ENCODE peak calls at places on chromosome 1, in ten cellular contexts. One of them, this sample, is unnamed.

GRCh38 chr1:150808851-150809250 is 791 bp upstream of the CTSK start:
- DNase-seq in stimulated activated naive CD8-positive, alpha-beta T cell treated with anti-CD3 and anti-CD28 coated beads, Interleukin-15, amount 100 ng/mL, for 72 hours: no peak
- DNase-seq in adrenal gland: no peak
- DNase-seq in NAMALWA: no peak
- DNase-seq in dorsolateral prefrontal cortex: no peak
- DNase-seq in RPMI8226: no peak
- DNase-seq in body of pancreas: no peak
- DNase-seq in Kasumi-1: no peak
- DNase-seq in AG08396: no peak
- DNase-seq in heart right ventricle: no peak
- DNase-seq in this sample: no peak

GRCh38 chr1:66758247-66758755 is 6.0 kb downstream of the DYNLT5 start:
- DNase-seq in stimulated activated naive CD8-positive, alpha-beta T cell treated with anti-CD3 and anti-CD28 coated beads, Interleukin-15, amount 100 ng/mL, for 72 hours: no peak
- DNase-seq in adrenal gland: no peak
- DNase-seq in NAMALWA: peak
- DNase-seq in dorsolateral prefrontal cortex: no peak
- DNase-seq in RPMI8226: peak
- DNase-seq in body of pancreas: no peak
- DNase-seq in Kasumi-1: peak
- DNase-seq in AG08396: no peak
- DNase-seq in heart right ventricle: peak
- DNase-seq in this sample: no peak

GRCh38 chr1:37954316-37954971 is 7.6 kb upstream of the INPP5B start:
- DNase-seq in stimulated activated naive CD8-positive, alpha-beta T cell treated with anti-CD3 and anti-CD28 coated beads, Interleukin-15, amount 100 ng/mL, for 72 hours: no peak
- DNase-seq in adrenal gland: no peak
- DNase-seq in NAMALWA: peak
- DNase-seq in dorsolateral prefrontal cortex: no peak
- DNase-seq in RPMI8226: no peak
- DNase-seq in body of pancreas: no peak
- DNase-seq in Kasumi-1: peak
- DNase-seq in AG08396: no peak
- DNase-seq in heart right ventricle: no peak
- DNase-seq in this sample: no peak

GRCh38 chr1:234495231-234495990 is 16.4 kb upstream of the TARBP1 start:
- DNase-seq in stimulated activated naive CD8-positive, alpha-beta T cell treated with anti-CD3 and anti-CD28 coated beads, Interleukin-15, amount 100 ng/mL, for 72 hours: no peak
- DNase-seq in adrenal gland: no peak
- DNase-seq in NAMALWA: peak
- DNase-seq in dorsolateral prefrontal cortex: no peak
- DNase-seq in RPMI8226: no peak
- DNase-seq in body of pancreas: no peak
- DNase-seq in Kasumi-1: no peak
- DNase-seq in AG08396: peak
- DNase-seq in heart right ventricle: no peak
- DNase-seq in this sample: peak

GRCh38 chr1:38258085-38258484 is 211.5 kb upstream of the POU3F1 start:
- DNase-seq in stimulated activated naive CD8-positive, alpha-beta T cell treated with anti-CD3 and anti-CD28 coated beads, Interleukin-15, amount 100 ng/mL, for 72 hours: no peak
- DNase-seq in adrenal gland: no peak
- DNase-seq in NAMALWA: no peak
- DNase-seq in dorsolateral prefrontal cortex: no peak
- DNase-seq in RPMI8226: no peak
- DNase-seq in body of pancreas: no peak
- DNase-seq in Kasumi-1: no peak
- DNase-seq in AG08396: no peak
- DNase-seq in heart right ventricle: no peak
- DNase-seq in this sample: no peak

GRCh38 chr1:22496536-22497160 is 45.0 kb downstream of the ZBTB40 start:
- DNase-seq in stimulated activated naive CD8-positive, alpha-beta T cell treated with anti-CD3 and anti-CD28 coated beads, Interleukin-15, amount 100 ng/mL, for 72 hours: no peak
- DNase-seq in adrenal gland: no peak
- DNase-seq in NAMALWA: no peak
- DNase-seq in dorsolateral prefrontal cortex: no peak
- DNase-seq in RPMI8226: no peak
- DNase-seq in body of pancreas: no peak
- DNase-seq in Kasumi-1: no peak
- DNase-seq in AG08396: no peak
- DNase-seq in heart right ventricle: no peak
- DNase-seq in this sample: no peak

GRCh38 chr1:51736702-51737101 is 119.8 kb downstream of the OSBPL9 start:
- DNase-seq in stimulated activated naive CD8-positive, alpha-beta T cell treated with anti-CD3 and anti-CD28 coated beads, Interleukin-15, amount 100 ng/mL, for 72 hours: no peak
- DNase-seq in adrenal gland: no peak
- DNase-seq in NAMALWA: peak
- DNase-seq in dorsolateral prefrontal cortex: no peak
- DNase-seq in RPMI8226: peak
- DNase-seq in body of pancreas: no peak
- DNase-seq in Kasumi-1: no peak
- DNase-seq in AG08396: peak
- DNase-seq in heart right ventricle: peak
- DNase-seq in this sample: peak

GRCh38 chr1:158112994-158113758 is 67.5 kb upstream of the CD1D start:
- DNase-seq in stimulated activated naive CD8-positive, alpha-beta T cell treated with anti-CD3 and anti-CD28 coated beads, Interleukin-15, amount 100 ng/mL, for 72 hours: peak
- DNase-seq in adrenal gland: no peak
- DNase-seq in NAMALWA: peak
- DNase-seq in dorsolateral prefrontal cortex: no peak
- DNase-seq in RPMI8226: peak
- DNase-seq in body of pancreas: peak
- DNase-seq in Kasumi-1: no peak
- DNase-seq in AG08396: peak
- DNase-seq in heart right ventricle: no peak
- DNase-seq in this sample: peak

GRCh38 chr1:206551985-206552325 is 44.6 kb downstream of the RASSF5 start:
- DNase-seq in stimulated activated naive CD8-positive, alpha-beta T cell treated with anti-CD3 and anti-CD28 coated beads, Interleukin-15, amount 100 ng/mL, for 72 hours: peak
- DNase-seq in adrenal gland: no peak
- DNase-seq in NAMALWA: no peak
- DNase-seq in dorsolateral prefrontal cortex: no peak
- DNase-seq in RPMI8226: no peak
- DNase-seq in body of pancreas: no peak
- DNase-seq in Kasumi-1: no peak
- DNase-seq in AG08396: no peak
- DNase-seq in heart right ventricle: no peak
- DNase-seq in this sample: no peak

This sample was measured in foreskin keratinocyte.